ENCODE peak calls at places on chromosomes 13 and 19, in nine cellular contexts. U is transverse colon, I is GM12891, O is GM23338, J is SK-N-MC, S is suprapubic skin, X is SK-N-SH, R is esophagus muscularis mucosa, F is stomach. B is an unnamed sample.
A peak's percentile ranks its signal among the peaks of the same experiment; 100 is the strongest.

GRCh38 chr13:77055158-77055557 is 28.2 kb upstream of the FBXL3 start:
- DNase-seq in S (no peak), R (no peak), J (no peak), I (no peak), O (no peak), X (no peak), F (no peak), U (no peak), B (no peak)

GRCh38 chr13:73939071-73939380 is 195.2 kb downstream of the KLF12 start:
- DNase-seq in U (no peak), J (no peak), R (no peak), F (no peak), I (no peak), X (no peak), O (no peak), S (no peak), B (no peak)

GRCh38 chr19:7395360-7395781 is 46.6 kb downstream of the ARHGEF18 start:
- DNase-seq in I (no peak), X (peak; percentile 62), F (no peak), S (no peak), R (no peak), J (no peak), O (no peak), U (no peak), B (no peak)

GRCh38 chr13:27953671-27954405 is 15.3 kb downstream of the CDX2 start:
- DNase-seq in S (no peak), J (no peak), I (peak; percentile 88), R (peak; percentile 88), O (peak; percentile 92), F (peak; percentile 88), U (peak; percentile 87), X (peak; percentile 90), B (peak; percentile 86)

GRCh38 chr13:99979453-99980200 is 2.0 kb upstream of the ZIC2 start:
- DNase-seq in I (no peak), F (peak; percentile 14), R (no peak), O (peak; percentile 87), J (no peak), X (peak; percentile 56), U (no peak), S (peak; percentile 75), B (no peak)

GRCh38 chr13:32426981-32427851 is 714 bp downstream of the N4BP2L1 start:
- DNase-seq in F (peak; percentile 57), O (peak; percentile 91), J (no peak), U (peak; percentile 56), S (peak; percentile 85), I (no peak), X (peak; percentile 80), R (peak; percentile 92), B (peak; percentile 29)

GRCh38 chr13:113354831-113355610 is 8.9 kb downstream of the GRTP1 start:
- DNase-seq in S (no peak), X (no peak), I (no peak), O (no peak), R (no peak), U (no peak), F (no peak), J (no peak), B (no peak)

GRCh38 chr13:21069561-21070004 is 8.2 kb upstream of the LATS2 start:
- DNase-seq in I (no peak), J (peak; percentile 91), S (no peak), F (no peak), X (no peak), U (no peak), O (no peak), R (peak; percentile 57), B (no peak)

GRCh38 chr19:55947532-55947931 is at the start of gene NLRP8:
- DNase-seq in F (no peak), U (no peak), R (no peak), S (no peak), X (no peak), J (no peak), O (no peak), I (no peak), B (no peak)

GRCh38 chr13:32007494-32007893 is 24.1 kb upstream of the FRY start:
- DNase-seq in O (no peak), R (no peak), U (no peak), F (no peak), J (no peak), S (no peak), I (no peak), X (no peak), B (no peak)

GRCh38 chr19:5131866-5132561 is 163.1 kb downstream of the KDM4B start:
- DNase-seq in J (no peak), X (no peak), U (no peak), I (peak; percentile 64), O (no peak), S (no peak), F (no peak), R (no peak), B (peak; percentile 51)

GRCh38 chr19:42250666-42251531 is 4.0 kb downstream of the ERF start:
- DNase-seq in X (peak; percentile 48), F (no peak), I (no peak), R (no peak), S (no peak), U (no peak), J (no peak), O (no peak), B (no peak)

GRCh38 chr19:42249149-42249750 is 5.7 kb downstream of the ERF start:
- DNase-seq in O (no peak), X (no peak), I (no peak), U (no peak), F (no peak), R (no peak), S (no peak), J (no peak), B (no peak)

GRCh38 chr19:42251572-42251990 is 3.3 kb downstream of the ERF start:
- DNase-seq in S (no peak), U (no peak), O (no peak), J (no peak), X (no peak), R (no peak), F (no peak), I (no peak), B (no peak)

GRCh38 chr19:42249769-42250168 is 5.2 kb downstream of the ERF start:
- DNase-seq in S (no peak), F (no peak), J (no peak), X (no peak), R (no peak), U (no peak), O (no peak), I (no peak), B (no peak)

DNA sequence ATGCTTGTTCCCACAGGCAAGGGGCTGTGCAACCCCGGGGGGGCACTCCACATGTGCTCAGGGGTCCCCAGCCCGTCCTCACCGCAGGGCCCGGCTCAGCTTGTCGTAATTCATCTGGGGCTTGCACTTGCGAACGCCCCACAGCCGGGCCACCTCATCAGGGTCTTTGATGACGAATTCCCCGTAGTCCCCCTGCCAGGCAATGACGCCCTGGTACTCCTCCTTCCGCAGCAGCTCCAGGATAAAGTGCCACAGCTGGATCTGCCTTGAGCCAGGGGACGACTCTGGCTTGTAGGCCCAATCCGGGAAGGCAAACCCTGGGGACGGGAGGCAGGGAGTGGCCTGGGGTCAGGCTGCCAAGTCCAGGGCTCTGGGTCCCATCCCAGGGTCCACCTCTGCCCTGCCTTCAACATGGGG is 4.7 kb downstream of the ERF start:
- DNase-seq in U (no peak), J (no peak), I (no peak), X (no peak), R (no peak), S (no peak), F (no peak), O (no peak), B (no peak)
- TF ChIP-seq POLR2AphosphoS5 in U (no peak), J (no peak), I (no peak), X (no peak), R (peak; percentile 12), S (no peak), F (no peak), O (no peak), B (no peak)

GRCh38 chr13:107977175-107977574 is 238.2 kb downstream of the LIG4 start:
- DNase-seq in O (no peak), X (no peak), F (no peak), R (no peak), U (no peak), S (no peak), J (no peak), I (no peak), B (no peak)
- TF ChIP-seq POLR2AphosphoS5 in O (no peak), X (no peak), F (no peak), R (no peak), U (no peak), S (no peak), J (no peak), I (no peak), B (no peak)

GRCh38 chr13:110114351-110114750 is 192.6 kb downstream of the COL4A1 start:
- DNase-seq in X (no peak), I (no peak), F (no peak), O (no peak), U (no peak), J (no peak), R (no peak), S (peak; percentile 13), B (no peak)

GRCh38 chr13:110118106-110118505 is 188.9 kb downstream of the COL4A1 start:
- DNase-seq in F (no peak), I (no peak), X (no peak), J (no peak), U (no peak), O (no peak), S (no peak), R (no peak), B (no peak)

GRCh38 chr13:110119943-110120905 is 186.7 kb downstream of the COL4A1 start:
- DNase-seq in X (no peak), J (no peak), U (no peak), F (no peak), O (no peak), I (no peak), R (peak; percentile 89), S (no peak), B (no peak)

GRCh38 chr13:110113284-110113764 is 193.6 kb downstream of the COL4A1 start:
- DNase-seq in I (no peak), S (no peak), O (no peak), U (no peak), R (no peak), F (no peak), X (no peak), J (no peak), B (no peak)

GRCh38 chr13:110116072-110116487 is 190.9 kb downstream of the COL4A1 start:
- DNase-seq in I (peak; percentile 46), J (peak; percentile 61), S (no peak), X (peak; percentile 65), O (peak; percentile 89), F (peak; percentile 75), R (no peak), U (peak; percentile 63), B (peak; percentile 40)
- TF ChIP-seq POLR2AphosphoS5 in I (no peak), J (no peak), S (no peak), X (no peak), O (no peak), F (no peak), R (no peak), U (no peak), B (no peak)

DNA sequence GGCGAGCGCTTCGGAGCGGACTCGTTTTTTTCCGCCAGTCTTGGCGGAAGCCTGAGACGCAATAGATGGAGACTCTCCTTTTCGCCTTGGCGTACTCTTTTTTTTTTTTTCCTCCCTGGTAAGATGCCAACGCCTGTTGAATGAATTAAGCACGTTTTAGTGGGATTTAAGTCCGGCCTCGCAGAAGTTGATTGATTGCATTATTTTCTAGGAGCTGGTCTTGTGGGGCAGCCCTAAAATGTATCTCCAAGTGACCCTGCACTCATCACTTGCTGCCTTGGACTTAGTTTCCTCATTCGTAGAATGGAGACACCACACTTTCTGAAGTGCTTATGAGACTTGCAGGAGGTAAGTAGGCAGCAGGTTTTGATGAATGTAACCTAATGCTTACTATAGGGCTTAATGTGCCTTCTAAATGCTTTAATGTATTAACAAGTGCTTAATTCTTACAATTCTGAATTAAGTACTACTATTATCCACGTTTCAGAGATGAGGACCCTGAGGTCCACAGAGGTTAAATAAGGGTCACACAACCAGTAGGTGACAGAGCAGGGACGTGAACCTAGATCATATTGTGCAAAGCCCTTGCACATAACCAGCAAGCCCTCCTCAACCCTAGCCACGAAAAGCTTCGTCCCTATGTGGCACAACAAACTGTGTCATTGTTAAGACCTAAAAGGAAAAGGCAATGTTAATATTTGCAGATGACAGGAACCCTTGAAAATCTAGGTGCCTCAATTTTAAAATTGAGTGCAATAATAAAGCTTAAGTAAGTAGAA is 477 bp upstream of the ARGLU1 start:
- DNase-seq in U (no peak), S (no peak), J (no peak), O (no peak), X (no peak), F (no peak), I (no peak), R (no peak), B (no peak)
- TF ChIP-seq POLR2AphosphoS5 in U (no peak), S (no peak), J (no peak), O (no peak), X (no peak), F (no peak), I (no peak), R (no peak), B (no peak)